ENCODE peak calls at places on chromosome 13, in eight cellular contexts. Z, H, G, Q, A, F, L and W are unnamed samples.

GRCh38 chr13:100333141-100333540 is 244.2 kb downstream of the PCCA start:
- DNase-seq in Z (no peak), H (no peak), G (no peak), Q (no peak), A (no peak), F (no peak), L (no peak), W (peak; percentile 22)

GRCh38 chr13:36059366-36059765 is 71.8 kb downstream of the DCLK1 start:
- DNase-seq in Z (no peak), H (no peak), G (no peak), Q (no peak), A (no peak), F (no peak), L (no peak), W (no peak)

GRCh38 chr13:99332456-99332855 is 25.3 kb upstream of the GPR183 start:
- DNase-seq in Z (no peak), H (no peak), G (no peak), Q (no peak), A (no peak), F (no peak), L (no peak), W (no peak)

GRCh38 chr13:107329991-107330390 is 762.1 kb upstream of the ARGLU1 start:
- DNase-seq in Z (no peak), H (no peak), G (no peak), Q (no peak), A (no peak), F (no peak), L (no peak), W (no peak)

GRCh38 chr13:48069573-48069972 is 25.3 kb downstream of the MED4 start:
- DNase-seq in Z (no peak), H (no peak), G (no peak), Q (no peak), A (no peak), F (no peak), L (no peak), W (no peak)

GRCh38 chr13:30334663-30335386 is 27.5 kb upstream of the KATNAL1 start:
- DNase-seq in Z (peak; percentile 43), H (no peak), G (peak; percentile 43), Q (no peak), A (peak; percentile 35), F (peak; percentile 59), L (no peak), W (no peak)

GRCh38 chr13:113558461-113558860 is 26.1 kb upstream of the TFDP1 start:
- DNase-seq in Z (peak; percentile 22), H (no peak), G (no peak), Q (no peak), A (no peak), F (no peak), L (no peak), W (no peak)

GRCh38 chr13:20332361-20333096 is 100.4 kb upstream of the GJB6 start:
- DNase-seq in Z (no peak), H (no peak), G (no peak), Q (no peak), A (no peak), F (no peak), L (no peak), W (no peak)

GRCh38 chr13:99007414-99007986 is 29.6 kb upstream of the DOCK9 start:
- DNase-seq in Z (no peak), H (no peak), G (no peak), Q (no peak), A (no peak), F (no peak), L (no peak), W (no peak)

GRCh38 chr13:114106526-114106925 is 25.9 kb downstream of the RASA3 start:
- DNase-seq in Z (no peak), H (no peak), G (no peak), Q (no peak), A (no peak), F (no peak), L (no peak), W (no peak)

GRCh38 chr13:91042870-91043269 is 304.6 kb upstream of the MIR17HG start:
- DNase-seq in Z (no peak), H (no peak), G (no peak), Q (no peak), A (no peak), F (no peak), L (no peak), W (no peak)

GRCh38 chr13:21576424-21576823 is 27.5 kb downstream of the MICU2 start:
- DNase-seq in Z (no peak), H (no peak), G (no peak), Q (no peak), A (no peak), F (no peak), L (no peak), W (no peak)

GRCh38 chr13:40115456-40115855 is 460.0 kb downstream of the COG6 start:
- DNase-seq in Z (no peak), H (no peak), G (no peak), Q (no peak), A (no peak), F (no peak), L (no peak), W (no peak)

GRCh38 chr13:51311271-51311670 is 28.2 kb upstream of the SERPINE3 start:
- DNase-seq in Z (no peak), H (no peak), G (no peak), Q (no peak), A (no peak), F (no peak), L (no peak), W (no peak)

GRCh38 chr13:89239361-89240127 is 1568.4 kb downstream of the SLITRK5 start:
- DNase-seq in Z (no peak), H (no peak), G (no peak), Q (no peak), A (no peak), F (no peak), L (no peak), W (no peak)

GRCh38 chr13:77810430-77810829 is 108.2 kb downstream of the EDNRB start:
- DNase-seq in Z (no peak), H (no peak), G (no peak), Q (no peak), A (peak; percentile 21), F (peak; percentile 4), L (no peak), W (no peak)

GRCh38 chr13:36681894-36682624 is 8.2 kb downstream of the SERTM1 start:
- DNase-seq in Z (no peak), H (no peak), G (no peak), Q (no peak), A (no peak), F (no peak), L (no peak), W (no peak)

GRCh38 chr13:47508518-47509228 is 492.4 kb downstream of the SUCLA2 start:
- DNase-seq in Z (no peak), H (no peak), G (no peak), Q (no peak), A (no peak), F (no peak), L (no peak), W (no peak)

GRCh38 chr13:30859326-30859725 is 46.7 kb upstream of the MEDAG start:
- DNase-seq in Z (no peak), H (no peak), G (no peak), Q (no peak), A (no peak), F (no peak), L (no peak), W (no peak)

GRCh38 chr13:49679244-49679643 is 12.0 kb downstream of the EBPL start:
- DNase-seq in Z (no peak), H (no peak), G (no peak), Q (no peak), A (peak; percentile 43), F (no peak), L (no peak), W (no peak)
- TF ChIP-seq CTCF in Z (no peak), H (peak; percentile 27), G (no peak), Q (no peak), A (peak; percentile 58), F (no peak), L (no peak), W (no peak)

GRCh38 chr13:110713981-110714797 is 689 bp downstream of the ING1 start:
- DNase-seq in Z (peak; percentile 42), H (no peak), G (peak; percentile 43), Q (peak; percentile 65), A (peak; percentile 46), F (no peak), L (peak; percentile 71), W (no peak)
- TF ChIP-seq CTCF in Z (peak; percentile 13), H (peak; percentile 20), G (no peak), Q (no peak), A (peak; percentile 39), F (no peak), L (no peak), W (no peak)

GRCh38 chr13:95411641-95412040 is 110.4 kb upstream of the ABCC4 start:
- DNase-seq in Z (no peak), H (no peak), G (no peak), Q (no peak), A (no peak), F (no peak), L (no peak), W (no peak)
- TF ChIP-seq CTCF in Z (no peak), H (no peak), G (no peak), Q (no peak), A (no peak), F (no peak), L (no peak), W (no peak)

GRCh38 chr13:33490461-33491327 is 205.1 kb upstream of the STARD13 start:
- DNase-seq in Z (peak; percentile 86), H (no peak), G (no peak), Q (no peak), A (no peak), F (no peak), L (no peak), W (no peak)

GRCh38 chr13:33489563-33489962 is 204.0 kb upstream of the STARD13 start:
- DNase-seq in Z (no peak), H (no peak), G (no peak), Q (no peak), A (no peak), F (no peak), L (no peak), W (no peak)

GRCh38 chr13:33483471-33483870 is 197.9 kb upstream of the STARD13 start:
- DNase-seq in Z (no peak), H (no peak), G (no peak), Q (no peak), A (no peak), F (no peak), L (no peak), W (no peak)

GRCh38 chr13:33485247-33485646 is 199.7 kb upstream of the STARD13 start:
- DNase-seq in Z (no peak), H (no peak), G (no peak), Q (no peak), A (no peak), F (no peak), L (no peak), W (no peak)

DNA sequence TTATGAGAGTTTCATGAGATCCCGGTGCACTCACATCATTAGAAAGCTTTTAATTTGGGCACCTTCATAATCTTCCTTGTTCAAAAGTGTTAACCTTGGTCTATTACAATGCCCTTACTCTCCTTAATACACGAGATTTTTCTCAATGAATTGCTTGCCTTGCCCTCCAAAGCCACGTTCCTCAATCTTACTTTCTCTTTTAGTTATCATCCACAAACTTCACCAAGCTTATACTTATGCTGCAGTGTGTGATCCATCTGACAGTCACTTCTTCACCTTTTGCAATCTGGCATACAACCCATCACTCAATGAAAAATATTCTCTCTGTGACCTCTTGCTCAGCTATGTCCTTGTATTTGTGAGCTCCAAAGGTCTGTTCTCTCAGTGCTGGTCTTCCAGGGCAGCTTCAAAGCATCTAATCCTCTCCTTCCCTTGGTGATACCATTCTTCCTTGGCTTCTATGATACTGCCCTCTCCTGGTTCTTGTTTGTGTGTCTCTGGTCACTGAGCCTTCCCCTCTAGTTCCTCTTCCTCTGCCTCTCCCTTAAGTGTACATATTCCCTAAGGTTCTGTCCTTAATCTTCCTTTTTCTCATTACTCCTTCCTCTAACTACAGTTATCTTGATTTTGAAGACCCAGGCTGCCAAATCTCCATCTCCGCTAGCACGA is 202.2 kb upstream of the STARD13 start:
- DNase-seq in Z (peak; percentile 27), H (no peak), G (no peak), Q (no peak), A (peak; percentile 42), F (no peak), L (no peak), W (no peak)
- TF ChIP-seq CTCF in Z (peak; percentile 54), H (peak; percentile 37), G (no peak), Q (peak; percentile 35), A (peak; percentile 36), F (peak; percentile 22), L (no peak), W (no peak)